ENCODE peak calls at places on chromosomes 1 and 21, in eight cellular contexts. M is adrenal gland, G is heart left ventricle, I is lung, D is mammary epithelial cell, H is pancreas, E is cardiac muscle cell, O is ovary. P is an unnamed sample. For H3K4me1 and H3K27me3, the result is how much of the 10 kb centered on the place peaks cover.

GRCh38 chr1:236895665-236896387 is 100.7 kb downstream of the MTR start:
- DNase-seq in M (peak), G (peak), I (no peak), D (no peak), H (no peak), E (no peak), O (no peak), P (peak)

GRCh38 chr21:46052703-46053651 is 44.9 kb upstream of the COL6A2 start:
- DNase-seq in M (peak), G (no peak), I (no peak), D (peak), H (no peak), E (no peak), O (peak), P (no peak)

GRCh38 chr1:226702957-226703831 is 35.9 kb downstream of the ITPKB start:
- DNase-seq in M (peak), G (peak), I (peak), D (peak), H (peak), E (peak), O (peak), P (peak)

GRCh38 chr21:24895885-24896734 is 711.2 kb downstream of the MRPL39 start:
- DNase-seq in M (peak), G (no peak), I (no peak), D (no peak), H (no peak), E (peak), O (peak), P (no peak)

GRCh38 chr1:39106949-39107740 is 81.0 kb downstream of the NDUFS5 start:
- DNase-seq in M (no peak), G (no peak), I (no peak), D (no peak), H (no peak), E (no peak), O (no peak), P (no peak)

GRCh38 chr1:196779093-196779492 is 4.5 kb downstream of the CFHR3 start:
- DNase-seq in M (no peak), G (no peak), I (no peak), D (no peak), H (no peak), E (no peak), O (no peak), P (no peak)

GRCh38 chr1:26694185-26694572 is 1.6 kb upstream of the ARID1A start:
- DNase-seq in M (no peak), G (no peak), I (no peak), D (no peak), H (no peak), E (peak), O (peak), P (no peak)

GRCh38 chr1:246640747-246641146 is 74.5 kb downstream of the CNST start:
- DNase-seq in M (no peak), G (no peak), I (no peak), D (no peak), H (no peak), E (no peak), O (no peak), P (no peak)

GRCh38 chr1:234611799-234612351 is 1.9 kb upstream of the IRF2BP2 start:
- DNase-seq in M (peak), G (peak), I (no peak), D (no peak), H (peak), E (no peak), O (peak), P (peak)

GRCh38 chr21:42452401-42453018 is 43.5 kb downstream of the RSPH1 start:
- DNase-seq in M (no peak), G (no peak), I (no peak), D (no peak), H (no peak), E (no peak), O (no peak), P (no peak)

GRCh38 chr1:97046765-97047411 is 325.3 kb downstream of the PTBP2 start:
- DNase-seq in M (no peak), G (no peak), I (no peak), D (no peak), H (no peak), E (no peak), O (no peak), P (no peak)

GRCh38 chr1:27598902-27599528 is 4.9 kb downstream of the AHDC1 start:
- DNase-seq in M (peak), G (peak), I (peak), D (peak), H (no peak), E (peak), O (peak), P (no peak)

GRCh38 chr1:53370369-53370961 is 42.6 kb upstream of the LRP8 start:
- DNase-seq in M (peak), G (peak), I (no peak), D (no peak), H (no peak), E (no peak), O (no peak), P (no peak)

GRCh38 chr1:37890378-37891014 is 31.1 kb upstream of the MTF1 start:
- DNase-seq in M (no peak), G (no peak), I (no peak), D (peak), H (no peak), E (peak), O (no peak), P (no peak)

GRCh38 chr1:178506669-178507068 is 6.2 kb upstream of the TEX35 start:
- DNase-seq in M (no peak), G (no peak), I (no peak), D (no peak), H (no peak), E (peak), O (no peak), P (no peak)

GRCh38 chr1:200038645-200038986 is 11.1 kb downstream of the NR5A2 start:
- DNase-seq in M (no peak), G (no peak), I (no peak), D (no peak), H (peak), E (peak), O (no peak), P (no peak)

GRCh38 chr1:198936371-198937083 is 297.7 kb downstream of the PTPRC start:
- DNase-seq in M (no peak), G (peak), I (no peak), D (no peak), H (no peak), E (no peak), O (no peak), P (no peak)

GRCh38 chr1:182617734-182618288 is 13.6 kb upstream of the RGS16 start:
- DNase-seq in M (no peak), G (no peak), I (no peak), D (peak), H (no peak), E (no peak), O (no peak), P (no peak)

GRCh38 chr1:66564250-66564649 is 30.3 kb downstream of the SGIP1 start:
- DNase-seq in M (no peak), G (no peak), I (no peak), D (peak), H (no peak), E (no peak), O (no peak), P (no peak)

GRCh38 chr1:193741228-193741627 is 554.8 kb upstream of the B3GALT2 start:
- DNase-seq in M (no peak), G (no peak), I (no peak), D (no peak), H (no peak), E (no peak), O (no peak), P (no peak)

GRCh38 chr1:175968486-175969182 is 225.2 kb upstream of the TNR start:
- DNase-seq in M (no peak), G (no peak), I (no peak), D (no peak), H (no peak), E (no peak), O (no peak), P (no peak)

DNA sequence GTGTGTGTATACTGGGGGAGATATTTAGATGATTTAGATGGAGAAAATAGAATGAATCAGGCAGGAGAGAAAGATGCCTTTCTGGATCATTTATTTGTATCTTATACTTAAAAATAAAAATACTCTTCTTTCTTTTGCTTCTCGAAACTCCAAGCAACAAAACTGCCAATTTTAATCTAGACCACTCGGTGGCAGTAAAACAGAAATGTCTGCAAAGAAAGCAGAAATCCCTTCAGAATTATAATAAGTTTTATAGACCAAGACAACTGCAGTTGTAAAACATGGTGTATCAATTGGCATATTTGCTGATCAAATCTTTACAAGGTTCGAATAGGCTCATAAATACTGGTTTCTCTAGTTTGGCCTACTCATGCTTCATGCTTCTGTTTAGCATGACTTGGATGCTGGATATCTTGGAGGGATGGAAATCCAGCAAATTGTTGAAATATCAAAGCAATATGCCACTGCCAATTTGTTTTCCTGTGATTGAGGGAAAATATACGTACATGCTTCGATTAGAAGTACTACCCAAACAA is 15.1 kb upstream of the C1orf87 start:
- DNase-seq in M (no peak), G (no peak), I (no peak), D (no peak), H (no peak), E (no peak), O (no peak), P (no peak)
- TF ChIP-seq CTCF in M (no peak), G (no peak), I (no peak), D (no peak), H (no peak), E (peak), O (no peak), P (no peak)

GRCh38 chr1:12714710-12715500 is 1.0 kb upstream of the AADACL3 start:
- DNase-seq in M (no peak), G (no peak), I (no peak), D (no peak), H (no peak), E (no peak), O (no peak), P (no peak)
- H3K4me1 ChIP-seq in M (under half), G (under half), I (under half), D (under half), H (under half), E (under half), O (under half), P (under half)

GRCh38 chr21:15875286-15875685 is 145.5 kb downstream of the USP25 start:
- DNase-seq in M (no peak), G (no peak), I (no peak), D (no peak), H (no peak), E (no peak), O (no peak), P (no peak)

GRCh38 chr21:15868940-15869339 is 139.2 kb downstream of the USP25 start:
- DNase-seq in M (no peak), G (no peak), I (no peak), D (no peak), H (no peak), E (no peak), O (no peak), P (no peak)

GRCh38 chr21:15872236-15872635 is 142.5 kb downstream of the USP25 start:
- DNase-seq in M (no peak), G (no peak), I (no peak), D (no peak), H (no peak), E (no peak), O (no peak), P (no peak)

GRCh38 chr21:15874610-15875009 is 144.8 kb downstream of the USP25 start:
- DNase-seq in M (no peak), G (no peak), I (no peak), D (no peak), H (no peak), E (no peak), O (no peak), P (no peak)

GRCh38 chr21:15870819-15871218 is 141.0 kb downstream of the USP25 start:
- DNase-seq in M (no peak), G (no peak), I (no peak), D (no peak), H (no peak), E (no peak), O (no peak), P (no peak)
- H3K27me3 ChIP-seq in M (under half), G (under half), I (under half), D (under half), H (under half), E (under half), O (under half), P (under half)

DNA sequence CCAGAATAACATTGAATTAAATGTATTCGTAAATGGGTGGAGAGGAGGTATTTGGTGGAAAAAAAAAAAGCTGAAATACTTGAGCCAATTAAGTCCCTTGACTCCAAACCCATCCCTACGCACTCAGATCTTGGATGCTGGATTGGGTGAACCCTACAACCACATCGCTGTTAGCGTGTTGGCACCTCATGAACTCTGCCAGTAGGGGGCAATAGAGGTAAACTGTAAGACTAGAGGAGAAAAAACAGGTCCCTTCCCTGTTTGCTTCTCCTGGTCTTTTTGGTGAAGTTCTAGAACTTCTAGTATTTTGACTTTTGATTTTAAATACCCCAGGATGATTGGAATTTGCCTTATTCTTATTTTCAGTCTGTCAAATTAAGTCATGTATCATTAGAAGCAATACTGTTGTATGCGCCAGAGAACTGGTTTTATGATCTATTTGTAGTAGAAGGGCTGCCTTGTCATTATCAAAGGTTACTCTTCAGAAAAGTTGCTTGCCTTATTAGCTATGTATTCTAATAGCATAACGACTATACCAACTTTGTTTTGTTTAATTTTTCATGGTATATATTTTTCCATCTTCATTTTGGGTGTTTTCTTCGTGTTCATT is 1.9 kb upstream of the OR13G1 start:
- DNase-seq in M (peak), G (no peak), I (peak), D (peak), H (no peak), E (peak), O (no peak), P (no peak)
- TF ChIP-seq CTCF in M (peak), G (peak), I (no peak), D (peak), H (peak), E (peak), O (no peak), P (peak)

GRCh38 chr21:33377221-33377620 is 26.0 kb upstream of the IFNGR2 start:
- DNase-seq in M (no peak), G (no peak), I (no peak), D (no peak), H (no peak), E (no peak), O (no peak), P (no peak)
- H3K4me1 ChIP-seq in M (under half), G (half or more), I (under half), D (under half), H (under half), E (under half), O (under half), P (under half)

DNA sequence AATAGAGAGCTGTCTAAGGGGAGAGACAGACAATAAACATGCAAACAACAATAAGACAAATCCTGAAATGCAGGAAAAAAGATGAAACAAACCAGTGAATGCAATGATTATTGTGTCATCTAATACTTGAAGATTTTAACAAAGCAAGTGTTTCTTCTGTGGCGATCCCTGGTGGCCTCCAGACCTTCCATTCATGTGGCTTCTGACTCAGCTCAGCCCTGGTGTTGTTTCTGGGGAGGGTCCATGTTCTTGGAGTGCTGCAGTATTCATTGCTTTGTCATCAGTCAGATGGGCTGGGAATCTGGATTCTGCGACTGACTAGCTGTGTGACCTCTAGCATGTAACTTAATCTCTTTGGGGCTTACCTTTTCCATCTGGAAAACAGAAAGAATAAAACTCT is 1.5 kb upstream of the C2CD4D start:
- DNase-seq in M (no peak), G (no peak), I (no peak), D (peak), H (no peak), E (no peak), O (no peak), P (no peak)
- H3K27me3 ChIP-seq in M (under half), G (under half), I (under half), D (under half), H (under half), E (half or more), O (under half), P (half or more)

DNA sequence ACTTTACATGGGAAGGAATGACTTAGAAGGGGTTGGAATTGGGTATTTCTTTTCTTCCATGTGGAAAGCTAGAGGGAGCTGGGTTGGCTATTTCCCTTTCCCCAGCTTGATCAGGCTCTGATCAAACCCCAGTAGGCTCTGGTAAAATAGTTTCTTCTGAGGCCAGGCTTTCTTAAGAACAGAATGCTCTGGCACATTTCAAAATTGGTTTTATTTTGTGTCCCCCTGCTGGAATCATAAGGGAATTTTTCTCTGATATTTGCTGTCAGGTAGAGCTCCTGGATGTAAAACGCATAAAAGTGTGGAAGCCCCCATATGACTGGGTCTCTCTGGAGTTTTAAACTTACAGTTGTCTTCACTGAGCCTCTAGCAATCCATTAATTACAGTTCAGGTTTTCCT is 17.1 kb upstream of the APOBEC4 start:
- DNase-seq in M (no peak), G (no peak), I (no peak), D (no peak), H (no peak), E (no peak), O (no peak), P (no peak)
- TF ChIP-seq CTCF in M (no peak), G (no peak), I (no peak), D (peak), H (no peak), E (peak), O (no peak), P (no peak)

DNA sequence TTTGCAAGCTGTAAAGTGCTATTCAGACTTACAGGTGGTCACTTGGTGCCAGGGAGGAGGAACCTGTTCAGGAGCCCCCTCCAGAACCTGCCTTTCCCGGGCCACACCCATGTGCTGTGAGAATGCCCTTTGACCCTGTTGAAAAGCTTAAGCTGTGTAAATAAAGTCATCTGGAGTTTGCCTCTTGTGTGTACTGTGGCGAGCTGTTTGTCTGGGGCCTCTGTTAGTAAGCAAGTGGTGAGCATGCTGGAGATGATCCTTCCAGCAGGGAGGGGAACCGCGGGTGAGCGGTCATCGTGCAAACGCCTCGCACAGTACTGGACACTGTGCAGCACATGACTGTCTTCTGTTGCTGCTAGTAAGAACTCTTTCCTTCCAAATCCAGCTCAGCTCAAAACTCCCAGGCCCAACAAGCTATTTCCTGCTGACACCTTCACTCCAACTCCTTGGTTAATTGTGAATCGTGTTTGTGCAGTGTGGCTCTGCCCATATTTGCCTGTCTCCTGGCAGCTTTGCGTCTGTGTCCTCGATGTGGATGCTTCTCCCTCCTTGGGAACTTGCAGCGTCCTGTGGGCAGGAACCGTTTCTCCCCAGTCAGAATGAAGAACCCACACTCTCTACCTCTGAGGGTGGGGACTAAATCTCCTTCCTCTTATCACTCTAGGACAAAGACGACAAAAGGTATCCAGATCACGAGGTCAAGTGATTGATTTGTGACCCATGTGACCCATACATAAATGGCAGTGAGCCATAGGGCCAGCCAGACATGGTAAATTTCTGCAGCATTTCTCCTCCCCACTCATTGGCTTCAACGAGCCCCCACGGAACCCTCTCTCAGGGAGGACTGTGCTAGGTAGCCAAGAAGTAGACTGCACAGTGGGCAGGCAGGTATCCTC is 13.9 kb upstream of the BTG2 start:
- DNase-seq in M (peak), G (no peak), I (no peak), D (no peak), H (no peak), E (no peak), O (peak), P (no peak)
- H3K4me1 ChIP-seq in M (under half), G (half or more), I (under half), D (under half), H (half or more), E (under half), O (under half), P (half or more)

P was measured in left ventricle myocardium inferior.